ENCODE peak calls at places on chromosomes 3 and 15, in eight cellular contexts. One of them, this sample, is unnamed.

GRCh38 chr15:77839970-77840609 is 207.4 kb upstream of the LINGO1 start:
- DNase-seq in frontal cortex: no peak
- DNase-seq in nephron progenitor cell: no peak
- DNase-seq in fibroblast of the aortic adventitia: no peak
- DNase-seq in activated T-cell treated with anti-CD3 and anti-CD28 coated beads for 1 hour: no peak
- DNase-seq in NCI-H1048: no peak
- DNase-seq in HT1080: no peak
- DNase-seq in body of pancreas: no peak
- DNase-seq in this sample: no peak

GRCh38 chr15:34726407-34727100 is 28.2 kb downstream of the GJD2 start:
- DNase-seq in frontal cortex: no peak
- DNase-seq in nephron progenitor cell: no peak
- DNase-seq in fibroblast of the aortic adventitia: peak
- DNase-seq in activated T-cell treated with anti-CD3 and anti-CD28 coated beads for 1 hour: no peak
- DNase-seq in NCI-H1048: no peak
- DNase-seq in HT1080: no peak
- DNase-seq in body of pancreas: no peak
- DNase-seq in this sample: no peak

GRCh38 chr3:50587806-50588758 is 18.8 kb downstream of the HEMK1 start:
- DNase-seq in frontal cortex: no peak
- DNase-seq in nephron progenitor cell: no peak
- DNase-seq in fibroblast of the aortic adventitia: no peak
- DNase-seq in activated T-cell treated with anti-CD3 and anti-CD28 coated beads for 1 hour: no peak
- DNase-seq in NCI-H1048: no peak
- DNase-seq in HT1080: no peak
- DNase-seq in body of pancreas: no peak
- DNase-seq in this sample: no peak

GRCh38 chr3:139940622-139941021 is 5.6 kb downstream of the CLSTN2 start:
- DNase-seq in frontal cortex: no peak
- DNase-seq in nephron progenitor cell: no peak
- DNase-seq in fibroblast of the aortic adventitia: no peak
- DNase-seq in activated T-cell treated with anti-CD3 and anti-CD28 coated beads for 1 hour: no peak
- DNase-seq in NCI-H1048: no peak
- DNase-seq in HT1080: no peak
- DNase-seq in body of pancreas: no peak
- DNase-seq in this sample: no peak

GRCh38 chr15:84908564-84908963 is 24.1 kb downstream of the SLC28A1 start:
- DNase-seq in frontal cortex: no peak
- DNase-seq in nephron progenitor cell: no peak
- DNase-seq in fibroblast of the aortic adventitia: no peak
- DNase-seq in activated T-cell treated with anti-CD3 and anti-CD28 coated beads for 1 hour: no peak
- DNase-seq in NCI-H1048: no peak
- DNase-seq in HT1080: no peak
- DNase-seq in body of pancreas: no peak
- DNase-seq in this sample: peak

GRCh38 chr3:16668776-16669545 is 63.7 kb upstream of the DAZL start:
- DNase-seq in frontal cortex: no peak
- DNase-seq in nephron progenitor cell: no peak
- DNase-seq in fibroblast of the aortic adventitia: no peak
- DNase-seq in activated T-cell treated with anti-CD3 and anti-CD28 coated beads for 1 hour: no peak
- DNase-seq in NCI-H1048: no peak
- DNase-seq in HT1080: no peak
- DNase-seq in body of pancreas: no peak
- DNase-seq in this sample: no peak

GRCh38 chr15:51044037-51044712 is 50.5 kb downstream of the TNFAIP8L3 start:
- DNase-seq in frontal cortex: no peak
- DNase-seq in nephron progenitor cell: no peak
- DNase-seq in fibroblast of the aortic adventitia: no peak
- DNase-seq in activated T-cell treated with anti-CD3 and anti-CD28 coated beads for 1 hour: no peak
- DNase-seq in NCI-H1048: no peak
- DNase-seq in HT1080: no peak
- DNase-seq in body of pancreas: no peak
- DNase-seq in this sample: no peak

GRCh38 chr3:113238503-113238902 is 27.1 kb downstream of the BOC start:
- DNase-seq in frontal cortex: no peak
- DNase-seq in nephron progenitor cell: no peak
- DNase-seq in fibroblast of the aortic adventitia: no peak
- DNase-seq in activated T-cell treated with anti-CD3 and anti-CD28 coated beads for 1 hour: no peak
- DNase-seq in NCI-H1048: no peak
- DNase-seq in HT1080: no peak
- DNase-seq in body of pancreas: no peak
- DNase-seq in this sample: no peak

GRCh38 chr3:161854232-161854771 is 357.7 kb downstream of the OTOL1 start:
- DNase-seq in frontal cortex: no peak
- DNase-seq in nephron progenitor cell: peak
- DNase-seq in fibroblast of the aortic adventitia: peak
- DNase-seq in activated T-cell treated with anti-CD3 and anti-CD28 coated beads for 1 hour: no peak
- DNase-seq in NCI-H1048: no peak
- DNase-seq in HT1080: peak
- DNase-seq in body of pancreas: no peak
- DNase-seq in this sample: peak

GRCh38 chr15:45522931-45523331 is 376 bp upstream of the SLC30A4 start:
- DNase-seq in frontal cortex: peak
- DNase-seq in nephron progenitor cell: peak
- DNase-seq in fibroblast of the aortic adventitia: peak
- DNase-seq in activated T-cell treated with anti-CD3 and anti-CD28 coated beads for 1 hour: no peak
- DNase-seq in NCI-H1048: no peak
- DNase-seq in HT1080: peak
- DNase-seq in body of pancreas: no peak
- DNase-seq in this sample: no peak

GRCh38 chr3:34683851-34684250 is 885.4 kb downstream of the PDCD6IP start:
- DNase-seq in frontal cortex: no peak
- DNase-seq in nephron progenitor cell: peak
- DNase-seq in fibroblast of the aortic adventitia: peak
- DNase-seq in activated T-cell treated with anti-CD3 and anti-CD28 coated beads for 1 hour: no peak
- DNase-seq in NCI-H1048: peak
- DNase-seq in HT1080: peak
- DNase-seq in body of pancreas: peak
- DNase-seq in this sample: peak

GRCh38 chr3:62670351-62670750 is 204.9 kb downstream of the CADPS start:
- DNase-seq in frontal cortex: no peak
- DNase-seq in nephron progenitor cell: no peak
- DNase-seq in fibroblast of the aortic adventitia: no peak
- DNase-seq in activated T-cell treated with anti-CD3 and anti-CD28 coated beads for 1 hour: no peak
- DNase-seq in NCI-H1048: no peak
- DNase-seq in HT1080: no peak
- DNase-seq in body of pancreas: no peak
- DNase-seq in this sample: no peak

GRCh38 chr3:170493712-170494182 is 75.1 kb downstream of the CLDN11 start:
- DNase-seq in frontal cortex: no peak
- DNase-seq in nephron progenitor cell: no peak
- DNase-seq in fibroblast of the aortic adventitia: peak
- DNase-seq in activated T-cell treated with anti-CD3 and anti-CD28 coated beads for 1 hour: no peak
- DNase-seq in NCI-H1048: no peak
- DNase-seq in HT1080: peak
- DNase-seq in body of pancreas: no peak
- DNase-seq in this sample: no peak

GRCh38 chr3:183824761-183825379 is 507 bp downstream of the MAP6D1 start:
- DNase-seq in frontal cortex: peak
- DNase-seq in nephron progenitor cell: peak
- DNase-seq in fibroblast of the aortic adventitia: no peak
- DNase-seq in activated T-cell treated with anti-CD3 and anti-CD28 coated beads for 1 hour: no peak
- DNase-seq in NCI-H1048: no peak
- DNase-seq in HT1080: no peak
- DNase-seq in body of pancreas: no peak
- DNase-seq in this sample: peak

GRCh38 chr3:138384971-138385370 is 36.6 kb downstream of the MRAS start:
- DNase-seq in frontal cortex: no peak
- DNase-seq in nephron progenitor cell: no peak
- DNase-seq in fibroblast of the aortic adventitia: no peak
- DNase-seq in activated T-cell treated with anti-CD3 and anti-CD28 coated beads for 1 hour: no peak
- DNase-seq in NCI-H1048: no peak
- DNase-seq in HT1080: peak
- DNase-seq in body of pancreas: no peak
- DNase-seq in this sample: no peak

GRCh38 chr3:133943639-133944131 is 48.0 kb upstream of the RAB6B start:
- DNase-seq in frontal cortex: no peak
- DNase-seq in nephron progenitor cell: no peak
- DNase-seq in fibroblast of the aortic adventitia: peak
- DNase-seq in activated T-cell treated with anti-CD3 and anti-CD28 coated beads for 1 hour: no peak
- DNase-seq in NCI-H1048: no peak
- DNase-seq in HT1080: peak
- DNase-seq in body of pancreas: no peak
- DNase-seq in this sample: no peak

This sample was measured in H1.